ENCODE peak calls at places on chromosome 22, in four cellular contexts. One of them, this sample, is unnamed.

GRCh38 chr22:31748490-31748889 is 1.4 kb downstream of the PRR14L start:
- DNase-seq in tibial nerve: no peak
- DNase-seq in ovary: no peak
- DNase-seq in psoas muscle: no peak
- DNase-seq in this sample: no peak

GRCh38 chr22:47171441-47172221 is 409.2 kb downstream of the TBC1D22A start:
- DNase-seq in tibial nerve: peak
- DNase-seq in ovary: no peak
- DNase-seq in psoas muscle: peak
- DNase-seq in this sample: no peak

GRCh38 chr22:46070722-46071450 is 79.4 kb upstream of the PPARA start:
- DNase-seq in psoas muscle: peak
- DNase-seq in ovary: peak
- DNase-seq in tibial nerve: peak
- DNase-seq in this sample: no peak

GRCh38 chr22:27842236-27842993 is 40.9 kb upstream of the MN1 start:
- DNase-seq in psoas muscle: no peak
- DNase-seq in tibial nerve: no peak
- DNase-seq in ovary: no peak
- DNase-seq in this sample: no peak

GRCh38 chr22:32536352-32536751 is 61.7 kb downstream of the FBXO7 start:
- DNase-seq in ovary: no peak
- DNase-seq in tibial nerve: no peak
- DNase-seq in psoas muscle: no peak
- DNase-seq in this sample: no peak

GRCh38 chr22:29917052-29917902 is 34.3 kb downstream of the MTMR3 start:
- DNase-seq in ovary: peak
- DNase-seq in psoas muscle: peak
- DNase-seq in tibial nerve: no peak
- DNase-seq in this sample: no peak

GRCh38 chr22:47628477-47629272 is 866.2 kb downstream of the TBC1D22A start:
- DNase-seq in psoas muscle: no peak
- DNase-seq in tibial nerve: no peak
- DNase-seq in ovary: no peak
- DNase-seq in this sample: no peak

GRCh38 chr22:46108564-46109473 is 41.5 kb upstream of the PPARA start:
- DNase-seq in ovary: peak
- DNase-seq in tibial nerve: no peak
- DNase-seq in psoas muscle: no peak
- DNase-seq in this sample: no peak

GRCh38 chr22:47012589-47013365 is 250.3 kb downstream of the TBC1D22A start:
- DNase-seq in tibial nerve: no peak
- DNase-seq in psoas muscle: no peak
- DNase-seq in ovary: no peak
- DNase-seq in this sample: peak

GRCh38 chr22:45475063-45475747 is 27.5 kb upstream of the FBLN1 start:
- DNase-seq in tibial nerve: no peak
- DNase-seq in ovary: peak
- DNase-seq in psoas muscle: no peak
- DNase-seq in this sample: no peak

GRCh38 chr22:28711820-28712777 is 29.5 kb downstream of the CHEK2 start:
- DNase-seq in tibial nerve: no peak
- DNase-seq in psoas muscle: no peak
- DNase-seq in ovary: no peak
- DNase-seq in this sample: peak

GRCh38 chr22:28021998-28022660 is 103.1 kb upstream of the PITPNB start:
- DNase-seq in psoas muscle: no peak
- DNase-seq in tibial nerve: no peak
- DNase-seq in ovary: peak
- DNase-seq in this sample: no peak

GRCh38 chr22:46373166-46373565 is 37.7 kb downstream of the TRMU start:
- DNase-seq in tibial nerve: no peak
- DNase-seq in ovary: no peak
- DNase-seq in psoas muscle: no peak
- DNase-seq in this sample: no peak

GRCh38 chr22:28812491-28812890 is 12.1 kb upstream of the XBP1 start:
- DNase-seq in ovary: no peak
- DNase-seq in psoas muscle: no peak
- DNase-seq in tibial nerve: no peak
- DNase-seq in this sample: no peak

GRCh38 chr22:29306830-29307657 is 594 bp downstream of the GAS2L1 start:
- DNase-seq in ovary: peak
- DNase-seq in tibial nerve: peak
- DNase-seq in psoas muscle: peak
- DNase-seq in this sample: peak

GRCh38 chr22:40417041-40417440 is 46.6 kb downstream of the SGSM3 start:
- DNase-seq in psoas muscle: no peak
- DNase-seq in ovary: no peak
- DNase-seq in tibial nerve: no peak
- DNase-seq in this sample: no peak

GRCh38 chr22:30591588-30592359 is at the start of gene PES1:
- DNase-seq in ovary: peak
- DNase-seq in psoas muscle: peak
- DNase-seq in tibial nerve: peak
- DNase-seq in this sample: peak

GRCh38 chr22:45235101-45235777 is 5.5 kb downstream of the KIAA0930 start:
- DNase-seq in ovary: no peak
- DNase-seq in psoas muscle: peak
- DNase-seq in tibial nerve: no peak
- DNase-seq in this sample: no peak

GRCh38 chr22:42418811-42419243 is 13.4 kb downstream of the NFAM1 start:
- DNase-seq in ovary: no peak
- DNase-seq in psoas muscle: no peak
- DNase-seq in tibial nerve: no peak
- DNase-seq in this sample: no peak

GRCh38 chr22:42416671-42417230 is 15.5 kb downstream of the NFAM1 start:
- DNase-seq in ovary: no peak
- DNase-seq in tibial nerve: no peak
- DNase-seq in psoas muscle: no peak
- DNase-seq in this sample: no peak

GRCh38 chr22:42417645-42418303 is 14.4 kb downstream of the NFAM1 start:
- DNase-seq in tibial nerve: no peak
- DNase-seq in ovary: no peak
- DNase-seq in psoas muscle: no peak
- DNase-seq in this sample: no peak

GRCh38 chr22:42414565-42415298 is 17.5 kb downstream of the NFAM1 start:
- DNase-seq in psoas muscle: no peak
- DNase-seq in tibial nerve: no peak
- DNase-seq in ovary: no peak
- DNase-seq in this sample: no peak

GRCh38 chr22:42419328-42419881 is 12.8 kb downstream of the NFAM1 start:
- DNase-seq in ovary: no peak
- DNase-seq in psoas muscle: no peak
- DNase-seq in tibial nerve: no peak
- DNase-seq in this sample: no peak
- H3K4me3 ChIP-seq in ovary: no peak
- H3K4me3 ChIP-seq in psoas muscle: peak
- H3K4me3 ChIP-seq in tibial nerve: no peak
- H3K4me3 ChIP-seq in this sample: no peak

DNA sequence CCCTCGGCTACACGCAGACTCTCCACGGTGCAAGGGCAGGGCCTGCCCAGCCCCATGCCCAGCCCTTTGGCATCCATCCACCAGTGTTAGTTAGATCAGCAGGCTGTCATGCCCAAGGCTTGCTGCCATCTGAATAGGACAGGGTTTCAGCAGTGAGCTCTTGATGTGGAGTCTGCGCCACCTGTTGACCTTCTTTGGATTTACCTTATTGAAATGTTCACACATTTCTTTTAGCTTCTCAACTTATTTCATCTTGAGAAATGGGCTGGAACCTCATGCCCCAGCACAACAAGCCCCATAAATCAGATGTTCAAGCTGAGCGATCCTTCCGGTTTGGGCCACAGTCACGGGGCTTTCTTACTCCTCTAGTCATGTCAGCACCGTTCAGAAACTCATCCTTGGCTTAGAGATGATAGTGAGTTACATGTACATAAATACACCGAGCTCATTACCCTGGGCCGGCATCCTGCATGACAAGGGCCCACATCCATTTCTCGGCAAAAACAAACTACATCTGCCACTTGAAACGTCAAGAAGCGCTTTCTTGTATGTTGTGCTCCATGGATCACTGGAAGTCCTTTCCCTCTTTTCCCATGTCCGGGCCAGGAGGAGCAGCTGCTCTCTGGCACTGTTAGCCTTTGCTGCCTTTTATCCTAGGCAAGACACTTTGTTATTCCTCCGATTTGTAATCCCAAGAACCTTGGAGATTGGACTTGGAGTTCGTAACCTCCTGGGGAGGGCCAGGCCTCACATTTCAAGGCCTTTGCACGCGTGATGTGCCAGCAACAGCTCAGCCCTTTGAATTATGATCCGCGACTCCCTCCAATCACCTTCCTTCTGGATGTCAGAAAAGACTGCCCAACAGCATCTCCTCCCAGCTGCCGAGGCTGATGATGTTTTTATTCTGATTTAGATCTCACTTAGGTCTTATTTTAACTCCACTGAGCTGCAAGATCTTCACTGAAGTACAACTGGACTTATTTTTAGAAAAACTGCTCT is 61.9 kb downstream of the PARVB start:
- DNase-seq in ovary: peak
- DNase-seq in tibial nerve: no peak
- DNase-seq in psoas muscle: peak
- DNase-seq in this sample: no peak
- TF ChIP-seq CTCF in ovary: no peak
- TF ChIP-seq CTCF in tibial nerve: no peak
- TF ChIP-seq CTCF in psoas muscle: peak
- TF ChIP-seq CTCF in this sample: peak

DNA sequence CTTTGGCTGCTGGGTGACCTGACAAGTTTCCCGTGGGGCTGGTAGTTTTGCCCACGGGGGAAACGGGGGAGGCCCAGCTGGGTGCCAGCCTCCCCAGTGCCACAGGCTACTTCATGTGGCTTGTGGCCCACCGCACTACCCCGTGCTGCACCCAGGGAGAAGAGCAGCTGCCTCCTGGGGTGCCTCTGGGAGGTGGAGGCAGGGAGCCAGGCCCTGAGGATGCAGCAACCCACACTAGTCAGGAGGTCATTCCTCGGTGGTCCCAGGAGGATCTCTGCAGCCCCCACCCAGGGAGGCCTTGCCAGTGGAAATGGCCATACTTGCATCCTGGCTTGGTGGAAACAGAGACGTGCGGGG is 3.5 kb downstream of the PIM3 start:
- DNase-seq in psoas muscle: no peak
- DNase-seq in ovary: no peak
- DNase-seq in tibial nerve: peak
- DNase-seq in this sample: no peak
- H3K4me3 ChIP-seq in psoas muscle: peak
- H3K4me3 ChIP-seq in ovary: no peak
- H3K4me3 ChIP-seq in tibial nerve: no peak
- H3K4me3 ChIP-seq in this sample: no peak

GRCh38 chr22:36571991-36572390 is 43.0 kb upstream of the EIF3D start:
- DNase-seq in tibial nerve: no peak
- DNase-seq in psoas muscle: no peak
- DNase-seq in ovary: no peak
- DNase-seq in this sample: no peak

GRCh38 chr22:36573815-36574350 is 44.9 kb upstream of the EIF3D start:
- DNase-seq in ovary: no peak
- DNase-seq in tibial nerve: no peak
- DNase-seq in psoas muscle: no peak
- DNase-seq in this sample: no peak

GRCh38 chr22:36566720-36567119 is 37.8 kb upstream of the EIF3D start:
- DNase-seq in tibial nerve: no peak
- DNase-seq in psoas muscle: no peak
- DNase-seq in ovary: no peak
- DNase-seq in this sample: no peak

GRCh38 chr22:36568846-36569245 is 39.9 kb upstream of the EIF3D start:
- DNase-seq in ovary: no peak
- DNase-seq in psoas muscle: no peak
- DNase-seq in tibial nerve: no peak
- DNase-seq in this sample: no peak

GRCh38 chr22:36569999-36570398 is 41.0 kb upstream of the EIF3D start:
- DNase-seq in tibial nerve: no peak
- DNase-seq in psoas muscle: no peak
- DNase-seq in ovary: no peak
- DNase-seq in this sample: no peak
- TF ChIP-seq CTCF in tibial nerve: no peak
- TF ChIP-seq CTCF in psoas muscle: no peak
- TF ChIP-seq CTCF in ovary: no peak
- TF ChIP-seq CTCF in this sample: peak

GRCh38 chr22:50600541-50600940 is at the start of gene MAPK8IP2:
- DNase-seq in psoas muscle: no peak
- DNase-seq in ovary: no peak
- DNase-seq in tibial nerve: no peak
- DNase-seq in this sample: no peak
- H3K4me3 ChIP-seq in psoas muscle: peak
- H3K4me3 ChIP-seq in ovary: peak
- H3K4me3 ChIP-seq in tibial nerve: peak
- H3K4me3 ChIP-seq in this sample: no peak

GRCh38 chr22:39315389-39315788 is 4.0 kb downstream of the RPL3 start:
- DNase-seq in ovary: no peak
- DNase-seq in psoas muscle: no peak
- DNase-seq in tibial nerve: no peak
- DNase-seq in this sample: no peak

GRCh38 chr22:39316440-39317083 is 2.9 kb downstream of the RPL3 start:
- DNase-seq in tibial nerve: peak
- DNase-seq in ovary: peak
- DNase-seq in psoas muscle: peak
- DNase-seq in this sample: peak

GRCh38 chr22:39313258-39314001 is 6.0 kb downstream of the RPL3 start:
- DNase-seq in psoas muscle: no peak
- DNase-seq in ovary: no peak
- DNase-seq in tibial nerve: no peak
- DNase-seq in this sample: no peak

GRCh38 chr22:39312410-39312809 is 7.0 kb downstream of the RPL3 start:
- DNase-seq in ovary: no peak
- DNase-seq in tibial nerve: no peak
- DNase-seq in psoas muscle: no peak
- DNase-seq in this sample: no peak

GRCh38 chr22:39314251-39314971 is 5.0 kb downstream of the RPL3 start:
- DNase-seq in psoas muscle: no peak
- DNase-seq in ovary: no peak
- DNase-seq in tibial nerve: no peak
- DNase-seq in this sample: no peak
- TF ChIP-seq CTCF in psoas muscle: peak
- TF ChIP-seq CTCF in ovary: no peak
- TF ChIP-seq CTCF in tibial nerve: no peak
- TF ChIP-seq CTCF in this sample: peak

DNA sequence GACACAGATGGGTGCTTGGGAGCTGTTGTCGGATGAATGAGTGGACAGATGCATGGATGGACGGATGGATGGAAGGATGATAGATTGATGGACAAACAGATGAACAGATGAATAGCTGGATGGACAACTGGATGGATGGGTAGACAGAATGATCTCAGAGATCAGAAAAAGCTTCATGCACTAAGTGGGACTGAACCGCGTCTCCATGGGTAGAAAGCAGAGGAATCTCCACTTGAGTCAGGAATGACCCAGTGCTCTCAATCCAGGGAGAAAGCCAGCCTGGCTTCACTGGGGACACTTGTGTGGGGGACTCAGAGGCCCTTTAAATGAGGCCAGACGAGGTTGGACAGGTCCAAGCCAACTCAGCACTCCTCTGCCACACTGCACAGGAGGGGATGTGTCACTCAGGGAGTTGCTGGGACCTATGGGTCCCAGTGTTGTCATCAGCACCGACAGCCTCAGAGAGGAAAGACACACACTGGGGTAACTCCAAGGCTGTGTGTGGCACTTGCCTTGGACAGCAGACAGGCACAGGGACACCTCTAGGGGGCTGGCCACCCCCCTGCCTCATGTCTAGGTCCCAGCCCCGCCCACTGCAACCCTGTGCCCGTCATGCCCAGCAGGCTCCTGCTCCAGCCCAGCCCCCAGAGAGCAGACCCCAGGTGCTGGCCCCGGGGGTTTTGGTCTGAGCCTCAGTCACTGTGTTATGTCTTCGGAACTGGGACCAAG is 5.6 kb downstream of the IGLL5 start:
- DNase-seq in tibial nerve: no peak
- DNase-seq in ovary: no peak
- DNase-seq in psoas muscle: no peak
- DNase-seq in this sample: no peak
- H3K4me3 ChIP-seq in tibial nerve: no peak
- H3K4me3 ChIP-seq in ovary: no peak
- H3K4me3 ChIP-seq in psoas muscle: no peak
- H3K4me3 ChIP-seq in this sample: no peak